ENCODE peak calls at places on chromosomes 3 and 15, in five cellular contexts. B is esophagus squamous epithelium, O is brain microvascular endothelial cell, J is NB4, W is pancreas. H is an unnamed sample.

GRCh38 chr3:49148159-49148558 is 15.3 kb upstream of the LAMB2 start:
- DNase-seq in B (no peak), O (no peak), J (no peak), W (no peak), H (no peak)

GRCh38 chr3:56987238-56987932 is 73.1 kb upstream of the SPATA12 start:
- DNase-seq in B (no peak), O (no peak), J (peak; percentile 18), W (no peak), H (peak; percentile 43)

GRCh38 chr3:13621381-13622221 is 72.7 kb downstream of the FBLN2 start:
- DNase-seq in B (no peak), O (no peak), J (no peak), W (no peak), H (no peak)

GRCh38 chr15:70507772-70508351 is 255.5 kb downstream of the UACA start:
- DNase-seq in B (no peak), O (peak; percentile 66), J (peak; percentile 83), W (no peak), H (peak; percentile 49)

GRCh38 chr3:129974451-129975331 is at the start of gene TRH:
- DNase-seq in B (no peak), O (no peak), J (no peak), W (no peak), H (no peak)

GRCh38 chr3:76715426-76715825 is 324.5 kb upstream of the ROBO2 start:
- DNase-seq in B (no peak), O (no peak), J (no peak), W (no peak), H (no peak)

GRCh38 chr15:79132770-79133169 is 42.2 kb upstream of the RASGRF1 start:
- DNase-seq in B (no peak), O (no peak), J (no peak), W (no peak), H (no peak)

GRCh38 chr3:193490989-193491388 is 63.7 kb downstream of the ATP13A4 start:
- DNase-seq in B (no peak), O (no peak), J (no peak), W (no peak), H (no peak)

GRCh38 chr15:48563944-48564343 is 81.6 kb downstream of the FBN1 start:
- DNase-seq in B (no peak), O (no peak), J (no peak), W (no peak), H (no peak)

GRCh38 chr15:40238927-40239591 is at the start of gene PAK6:
- DNase-seq in B (no peak), O (peak; percentile 55), J (peak; percentile 27), W (peak; percentile 74), H (peak; percentile 27)

GRCh38 chr3:152438181-152438580 is 169.5 kb downstream of the MBNL1 start:
- DNase-seq in B (no peak), O (no peak), J (no peak), W (no peak), H (no peak)

GRCh38 chr15:64017082-64017588 is 29.1 kb downstream of the DAPK2 start:
- DNase-seq in B (no peak), O (peak; percentile 52), J (no peak), W (no peak), H (no peak)

GRCh38 chr3:186506846-186507245 is 37.3 kb downstream of the CRYGS start:
- DNase-seq in B (no peak), O (peak; percentile 36), J (peak; percentile 64), W (no peak), H (no peak)

GRCh38 chr15:79887517-79887916 is 9.3 kb downstream of the MTHFS start:
- DNase-seq in B (no peak), O (no peak), J (no peak), W (no peak), H (no peak)

GRCh38 chr3:5011555-5012256 is 32.5 kb downstream of the BHLHE40 start:
- DNase-seq in B (no peak), O (no peak), J (peak; percentile 91), W (no peak), H (peak; percentile 84)

GRCh38 chr15:83733206-83733605 is 79.3 kb downstream of the ADAMTSL3 start:
- DNase-seq in B (no peak), O (peak; percentile 64), J (no peak), W (no peak), H (no peak)

GRCh38 chr3:45545476-45545875 is 49.1 kb upstream of the LIMD1 start:
- DNase-seq in B (no peak), O (peak; percentile 31), J (peak; percentile 32), W (peak; percentile 13), H (peak; percentile 69)

GRCh38 chr15:41072013-41072412 is 44.1 kb downstream of the INO80 start:
- DNase-seq in B (no peak), O (no peak), J (no peak), W (no peak), H (no peak)

GRCh38 chr3:42376397-42376798 is 34.0 kb downstream of the LYZL4 start:
- DNase-seq in B (no peak), O (peak; percentile 92), J (peak; percentile 78), W (peak; percentile 26), H (no peak)

GRCh38 chr15:89177116-89177515 is 44.3 kb downstream of the RLBP1 start:
- DNase-seq in B (no peak), O (no peak), J (no peak), W (no peak), H (no peak)

GRCh38 chr15:28012231-28012630 is 86.9 kb downstream of the OCA2 start:
- DNase-seq in B (no peak), O (no peak), J (no peak), W (no peak), H (no peak)

GRCh38 chr3:106089806-106090205 is 221.0 kb upstream of the CBLB start:
- DNase-seq in B (no peak), O (no peak), J (no peak), W (no peak), H (no peak)

GRCh38 chr3:141313091-141313683 is 55.1 kb upstream of the ZBTB38 start:
- DNase-seq in B (no peak), O (no peak), J (no peak), W (no peak), H (no peak)

GRCh38 chr15:29270169-29270955 is 740 bp upstream of the NSMCE3 start:
- DNase-seq in B (no peak), O (no peak), J (peak; percentile 48), W (no peak), H (peak; percentile 69)

GRCh38 chr15:69526086-69526485 is 73.5 kb downstream of the RPLP1 start:
- DNase-seq in B (no peak), O (no peak), J (no peak), W (no peak), H (no peak)

GRCh38 chr3:9311265-9311664 is 51.6 kb upstream of the THUMPD3 start:
- DNase-seq in B (no peak), O (no peak), J (no peak), W (no peak), H (no peak)

GRCh38 chr3:193014961-193015360 is 97.3 kb upstream of the MB21D2 start:
- DNase-seq in B (no peak), O (no peak), J (no peak), W (no peak), H (no peak)

GRCh38 chr15:37102315-37103021 is 2.1 kb upstream of the MEIS2 start:
- DNase-seq in B (no peak), O (no peak), J (no peak), W (no peak), H (no peak)

GRCh38 chr3:8239718-8240698 is 261.6 kb upstream of the LMCD1 start:
- DNase-seq in B (no peak), O (peak; percentile 9), J (peak; percentile 53), W (peak; percentile 19), H (peak; percentile 63)

GRCh38 chr3:126439346-126439967 is 36.2 kb downstream of the ZXDC start:
- DNase-seq in B (no peak), O (no peak), J (no peak), W (peak; percentile 4), H (no peak)

GRCh38 chr15:73454096-73454495 is 11.1 kb downstream of the REC114 start:
- DNase-seq in B (no peak), O (no peak), J (no peak), W (no peak), H (no peak)
- H3K4me3 ChIP-seq in B (no peak overlapping the region), O (no peak overlapping the region), J (no peak overlapping the region), W (no peak overlapping the region), H (no peak overlapping the region)

DNA sequence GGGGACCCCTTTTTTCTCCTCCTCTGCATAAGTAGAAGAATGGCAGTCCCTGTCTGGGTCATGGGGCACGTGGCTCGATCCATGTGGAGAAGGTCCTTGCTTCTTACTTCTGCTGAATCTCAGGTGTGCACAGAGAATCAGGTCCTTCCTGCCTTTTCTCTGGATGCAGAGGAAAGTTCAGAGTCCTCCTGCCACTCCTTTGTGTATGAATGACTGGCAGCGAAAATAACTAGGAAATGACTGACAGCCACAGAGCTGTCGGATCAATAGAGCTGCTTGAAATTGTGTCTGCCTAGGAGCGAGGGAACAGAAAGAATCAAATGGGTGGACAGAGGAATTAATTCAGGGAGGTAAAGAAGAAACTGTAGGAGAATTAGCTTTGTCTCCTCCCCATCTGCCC is 49.6 kb upstream of the ROPN1 start:
- DNase-seq in B (no peak), O (no peak), J (no peak), W (no peak), H (no peak)
- TF ChIP-seq CTCF in B (no peak), O (no peak), J (no peak), W (no peak), H (no peak)

GRCh38 chr3:115861166-115861733 is 237.9 kb downstream of the GAP43 start:
- DNase-seq in B (no peak), O (no peak), J (no peak), W (no peak), H (peak; percentile 2)

GRCh38 chr3:115862824-115863223 is 239.5 kb downstream of the GAP43 start:
- DNase-seq in B (no peak), O (no peak), J (no peak), W (no peak), H (no peak)

GRCh38 chr3:115864912-115865311 is 241.6 kb downstream of the GAP43 start:
- DNase-seq in B (no peak), O (no peak), J (no peak), W (no peak), H (no peak)

GRCh38 chr3:115860766-115861165 is 237.5 kb downstream of the GAP43 start:
- DNase-seq in B (no peak), O (no peak), J (no peak), W (no peak), H (no peak)

DNA sequence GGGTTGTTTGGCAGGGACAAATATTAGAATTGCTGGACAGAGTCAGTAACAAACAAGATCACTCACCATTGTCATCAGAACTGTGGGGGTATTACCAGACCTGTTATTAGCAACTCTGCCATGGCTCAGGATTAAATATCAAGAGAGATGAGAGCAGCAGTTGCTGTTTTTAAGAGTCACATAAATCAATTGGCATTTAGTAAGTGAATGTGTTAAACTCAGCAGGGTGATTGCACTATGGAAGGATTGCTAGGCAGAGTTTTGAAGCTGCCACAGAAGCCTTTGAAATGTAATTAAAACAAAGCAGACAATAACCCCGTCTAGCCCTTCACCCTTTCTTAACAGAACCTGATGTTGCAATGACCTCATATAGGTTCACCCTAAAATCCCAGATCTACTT is 238.8 kb downstream of the GAP43 start:
- DNase-seq in B (no peak), O (no peak), J (no peak), W (no peak), H (no peak)
- H3K4me3 ChIP-seq in B (no peak overlapping the region), O (no peak overlapping the region), J (no peak overlapping the region), W (no peak overlapping the region), H (no peak overlapping the region)

DNA sequence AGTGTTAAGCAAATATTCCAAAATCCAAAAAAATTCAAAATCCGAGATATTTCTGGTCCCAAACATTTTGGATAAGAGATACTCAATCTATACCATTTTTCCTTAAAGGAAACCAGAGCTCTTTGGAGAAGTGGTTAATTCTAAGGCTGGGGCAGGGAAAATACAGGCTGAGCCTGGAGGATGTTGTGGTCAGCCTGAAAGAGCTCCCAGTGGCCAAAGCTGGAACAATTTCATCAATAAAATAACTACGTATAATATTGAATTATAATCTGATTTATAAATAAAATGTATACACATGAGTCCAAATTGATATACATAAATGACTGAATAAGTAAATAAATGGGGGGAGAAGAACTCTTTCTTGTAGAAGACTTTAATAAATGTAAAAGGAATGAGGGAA is 24.6 kb downstream of the PPARG start:
- DNase-seq in B (no peak), O (no peak), J (no peak), W (no peak), H (no peak)
- TF ChIP-seq CTCF in B (no peak), O (peak; percentile 40), J (no peak), W (no peak), H (no peak)

H was measured in GM12865.